ENCODE peak calls at places on chromosomes 7 and 10, in four cellular contexts. One of them, this sample, is unnamed.

GRCh38 chr10:5582736-5583135 is 58.0 kb downstream of the CALML3 start:
- DNase-seq in NCI-H82: peak
- DNase-seq in GM04504: no peak
- DNase-seq in AG09309: no peak
- DNase-seq in this sample: no peak

GRCh38 chr10:11522821-11523245 is 88.6 kb downstream of the USP6NL start:
- DNase-seq in NCI-H82: no peak
- DNase-seq in GM04504: no peak
- DNase-seq in AG09309: no peak
- DNase-seq in this sample: no peak

GRCh38 chr10:103145860-103146466 is 47.1 kb downstream of the NT5C2 start:
- DNase-seq in NCI-H82: peak
- DNase-seq in GM04504: peak
- DNase-seq in AG09309: peak
- DNase-seq in this sample: peak

GRCh38 chr7:139675127-139676110 is 102.4 kb downstream of the HIPK2 start:
- DNase-seq in NCI-H82: no peak
- DNase-seq in GM04504: no peak
- DNase-seq in AG09309: no peak
- DNase-seq in this sample: peak

GRCh38 chr7:4749363-4749762 is 26.1 kb upstream of the AP5Z1 start:
- DNase-seq in NCI-H82: no peak
- DNase-seq in GM04504: no peak
- DNase-seq in AG09309: no peak
- DNase-seq in this sample: no peak

GRCh38 chr10:95675403-95676116 is 18.2 kb downstream of the TCTN3 start:
- DNase-seq in NCI-H82: no peak
- DNase-seq in GM04504: no peak
- DNase-seq in AG09309: no peak
- DNase-seq in this sample: no peak

GRCh38 chr10:15518256-15518655 is 147.2 kb upstream of the FAM171A1 start:
- DNase-seq in NCI-H82: no peak
- DNase-seq in GM04504: peak
- DNase-seq in AG09309: peak
- DNase-seq in this sample: peak

GRCh38 chr7:155870334-155871180 is 58.3 kb upstream of the SHH start:
- DNase-seq in NCI-H82: no peak
- DNase-seq in GM04504: no peak
- DNase-seq in AG09309: no peak
- DNase-seq in this sample: no peak

GRCh38 chr10:36183726-36184125 is 541.6 kb upstream of the FZD8 start:
- DNase-seq in NCI-H82: no peak
- DNase-seq in GM04504: no peak
- DNase-seq in AG09309: no peak
- DNase-seq in this sample: no peak

GRCh38 chr10:87842220-87842641 is 21.1 kb downstream of the KLLN start:
- DNase-seq in NCI-H82: no peak
- DNase-seq in GM04504: no peak
- DNase-seq in AG09309: no peak
- DNase-seq in this sample: no peak

GRCh38 chr10:6273351-6273750 is 70.6 kb downstream of the PFKFB3 start:
- DNase-seq in NCI-H82: no peak
- DNase-seq in GM04504: no peak
- DNase-seq in AG09309: no peak
- DNase-seq in this sample: no peak

GRCh38 chr10:125554753-125555152 is 128.2 kb downstream of the TEX36 start:
- DNase-seq in NCI-H82: no peak
- DNase-seq in GM04504: no peak
- DNase-seq in AG09309: no peak
- DNase-seq in this sample: no peak

GRCh38 chr10:54843085-54843646 is 42.1 kb upstream of the PCDH15 start:
- DNase-seq in NCI-H82: no peak
- DNase-seq in GM04504: no peak
- DNase-seq in AG09309: no peak
- DNase-seq in this sample: no peak

GRCh38 chr10:99621454-99622246 is 1.4 kb upstream of the SLC25A28 start:
- DNase-seq in NCI-H82: no peak
- DNase-seq in GM04504: peak
- DNase-seq in AG09309: peak
- DNase-seq in this sample: no peak

GRCh38 chr10:30688456-30688855 is 58.9 kb upstream of the LYZL2 start:
- DNase-seq in NCI-H82: no peak
- DNase-seq in GM04504: no peak
- DNase-seq in AG09309: no peak
- DNase-seq in this sample: no peak

GRCh38 chr7:137538361-137538762 is 194.8 kb upstream of the PTN start:
- DNase-seq in NCI-H82: no peak
- DNase-seq in GM04504: no peak
- DNase-seq in AG09309: peak
- DNase-seq in this sample: peak

GRCh38 chr10:3407208-3407607 is 234.6 kb upstream of the PITRM1 start:
- DNase-seq in NCI-H82: no peak
- DNase-seq in GM04504: no peak
- DNase-seq in AG09309: no peak
- DNase-seq in this sample: no peak

GRCh38 chr10:17348111-17349008 is 106.0 kb downstream of the ST8SIA6 start:
- DNase-seq in NCI-H82: peak
- DNase-seq in GM04504: peak
- DNase-seq in AG09309: peak
- DNase-seq in this sample: peak

GRCh38 chr7:43669286-43670081 is 59.8 kb downstream of the COA1 start:
- DNase-seq in NCI-H82: no peak
- DNase-seq in GM04504: no peak
- DNase-seq in AG09309: no peak
- DNase-seq in this sample: no peak

GRCh38 chr10:12419279-12419847 is 70.0 kb downstream of the CAMK1D start:
- DNase-seq in NCI-H82: no peak
- DNase-seq in GM04504: peak
- DNase-seq in AG09309: peak
- DNase-seq in this sample: peak

GRCh38 chr7:55024776-55025175 is 6.0 kb downstream of the EGFR start:
- DNase-seq in NCI-H82: no peak
- DNase-seq in GM04504: no peak
- DNase-seq in AG09309: peak
- DNase-seq in this sample: peak

GRCh38 chr7:38409524-38409923 is 136.1 kb upstream of the TARP start:
- DNase-seq in NCI-H82: peak
- DNase-seq in GM04504: no peak
- DNase-seq in AG09309: no peak
- DNase-seq in this sample: no peak

GRCh38 chr10:9762966-9763656 is 1254.6 kb upstream of the CELF2 start:
- DNase-seq in NCI-H82: no peak
- DNase-seq in GM04504: peak
- DNase-seq in AG09309: peak
- DNase-seq in this sample: peak

GRCh38 chr7:155344270-155344617 is 46.6 kb downstream of the INSIG1 start:
- DNase-seq in NCI-H82: no peak
- DNase-seq in GM04504: no peak
- DNase-seq in AG09309: no peak
- DNase-seq in this sample: no peak

GRCh38 chr10:127041561-127041960 is 136.3 kb downstream of the DOCK1 start:
- DNase-seq in NCI-H82: no peak
- DNase-seq in GM04504: peak
- DNase-seq in AG09309: peak
- DNase-seq in this sample: peak

GRCh38 chr10:12638103-12638502 is 288.8 kb downstream of the CAMK1D start:
- DNase-seq in NCI-H82: peak
- DNase-seq in GM04504: peak
- DNase-seq in AG09309: no peak
- DNase-seq in this sample: no peak